ENCODE peak calls at places on chromosome 13, in ten cellular contexts. One of them, this sample, is unnamed.

GRCh38 chr13:66875264-66875663 is 354.9 kb downstream of the PCDH9 start:
- DNase-seq in stomach: no peak
- DNase-seq in transverse colon: no peak
- DNase-seq in upper lobe of left lung: no peak
- DNase-seq in A549: no peak
- DNase-seq in SK-N-SH: no peak
- DNase-seq in esophagus muscularis mucosa: no peak
- DNase-seq in tibial nerve: no peak
- DNase-seq in H1: no peak
- DNase-seq in K562: no peak
- DNase-seq in this sample: no peak

GRCh38 chr13:104984296-104984818 is 1551.1 kb downstream of the EFNB2 start:
- DNase-seq in stomach: peak; percentile 39
- DNase-seq in transverse colon: no peak
- DNase-seq in upper lobe of left lung: no peak
- DNase-seq in A549: no peak
- DNase-seq in SK-N-SH: peak; percentile 8
- DNase-seq in esophagus muscularis mucosa: no peak
- DNase-seq in tibial nerve: peak; percentile 44
- DNase-seq in H1: no peak
- DNase-seq in K562: no peak
- DNase-seq in this sample: no peak

GRCh38 chr13:21076265-21076653 is 14.9 kb upstream of the LATS2 start:
- DNase-seq in stomach: no peak
- DNase-seq in transverse colon: no peak
- DNase-seq in upper lobe of left lung: no peak
- DNase-seq in A549: no peak
- DNase-seq in SK-N-SH: no peak
- DNase-seq in esophagus muscularis mucosa: no peak
- DNase-seq in tibial nerve: no peak
- DNase-seq in H1: peak; percentile 54
- DNase-seq in K562: no peak
- DNase-seq in this sample: peak; percentile 36

GRCh38 chr13:35164324-35164932 is 222.4 kb downstream of the NBEA start:
- DNase-seq in stomach: no peak
- DNase-seq in transverse colon: no peak
- DNase-seq in upper lobe of left lung: no peak
- DNase-seq in A549: peak; percentile 2
- DNase-seq in SK-N-SH: peak; percentile 16
- DNase-seq in esophagus muscularis mucosa: no peak
- DNase-seq in tibial nerve: no peak
- DNase-seq in H1: no peak
- DNase-seq in K562: peak; percentile 17
- DNase-seq in this sample: no peak

GRCh38 chr13:30998548-30999140 is 66.2 kb downstream of the TEX26 start:
- DNase-seq in stomach: no peak
- DNase-seq in transverse colon: no peak
- DNase-seq in upper lobe of left lung: no peak
- DNase-seq in A549: no peak
- DNase-seq in SK-N-SH: peak; percentile 77
- DNase-seq in esophagus muscularis mucosa: peak; percentile 82
- DNase-seq in tibial nerve: no peak
- DNase-seq in H1: no peak
- DNase-seq in K562: no peak
- DNase-seq in this sample: no peak

GRCh38 chr13:48000559-48001126 is 430 bp downstream of the SUCLA2 start:
- DNase-seq in stomach: peak; percentile 27
- DNase-seq in transverse colon: peak; percentile 26
- DNase-seq in upper lobe of left lung: peak; percentile 26
- DNase-seq in A549: peak; percentile 5
- DNase-seq in SK-N-SH: no peak
- DNase-seq in esophagus muscularis mucosa: no peak
- DNase-seq in tibial nerve: no peak
- DNase-seq in H1: no peak
- DNase-seq in K562: no peak
- DNase-seq in this sample: no peak

GRCh38 chr13:59409651-59410200 is 754.0 kb downstream of the DIAPH3 start:
- DNase-seq in stomach: no peak
- DNase-seq in transverse colon: no peak
- DNase-seq in upper lobe of left lung: no peak
- DNase-seq in A549: no peak
- DNase-seq in SK-N-SH: no peak
- DNase-seq in esophagus muscularis mucosa: no peak
- DNase-seq in tibial nerve: no peak
- DNase-seq in H1: peak; percentile 49
- DNase-seq in K562: no peak
- DNase-seq in this sample: no peak

GRCh38 chr13:75468098-75468497 is 13.9 kb downstream of the TBC1D4 start:
- DNase-seq in stomach: no peak
- DNase-seq in transverse colon: no peak
- DNase-seq in upper lobe of left lung: no peak
- DNase-seq in A549: no peak
- DNase-seq in SK-N-SH: no peak
- DNase-seq in esophagus muscularis mucosa: no peak
- DNase-seq in tibial nerve: no peak
- DNase-seq in H1: no peak
- DNase-seq in K562: no peak
- DNase-seq in this sample: no peak

GRCh38 chr13:113138792-113139551 is 16.4 kb downstream of the F10 start:
- DNase-seq in stomach: peak; percentile 22
- DNase-seq in transverse colon: no peak
- DNase-seq in upper lobe of left lung: peak; percentile 12
- DNase-seq in A549: no peak
- DNase-seq in SK-N-SH: no peak
- DNase-seq in esophagus muscularis mucosa: no peak
- DNase-seq in tibial nerve: no peak
- DNase-seq in H1: no peak
- DNase-seq in K562: no peak
- DNase-seq in this sample: no peak

GRCh38 chr13:108326318-108326717 is 56.8 kb downstream of the TNFSF13B start:
- DNase-seq in stomach: no peak
- DNase-seq in transverse colon: no peak
- DNase-seq in upper lobe of left lung: peak; percentile 35
- DNase-seq in A549: no peak
- DNase-seq in SK-N-SH: no peak
- DNase-seq in esophagus muscularis mucosa: no peak
- DNase-seq in tibial nerve: no peak
- DNase-seq in H1: no peak
- DNase-seq in K562: no peak
- DNase-seq in this sample: no peak

GRCh38 chr13:107811233-107811632 is 404.1 kb downstream of the LIG4 start:
- DNase-seq in stomach: no peak
- DNase-seq in transverse colon: no peak
- DNase-seq in upper lobe of left lung: no peak
- DNase-seq in A549: no peak
- DNase-seq in SK-N-SH: no peak
- DNase-seq in esophagus muscularis mucosa: no peak
- DNase-seq in tibial nerve: no peak
- DNase-seq in H1: no peak
- DNase-seq in K562: no peak
- DNase-seq in this sample: no peak

GRCh38 chr13:43487885-43488284 is 298.9 kb downstream of the ENOX1 start:
- DNase-seq in stomach: no peak
- DNase-seq in transverse colon: no peak
- DNase-seq in upper lobe of left lung: no peak
- DNase-seq in A549: no peak
- DNase-seq in SK-N-SH: no peak
- DNase-seq in esophagus muscularis mucosa: no peak
- DNase-seq in tibial nerve: no peak
- DNase-seq in H1: no peak
- DNase-seq in K562: no peak
- DNase-seq in this sample: no peak

GRCh38 chr13:51125495-51126226 is 14.6 kb upstream of the C13orf42 start:
- DNase-seq in stomach: peak; percentile 53
- DNase-seq in transverse colon: peak; percentile 49
- DNase-seq in upper lobe of left lung: peak; percentile 59
- DNase-seq in A549: peak; percentile 19
- DNase-seq in SK-N-SH: peak; percentile 73
- DNase-seq in esophagus muscularis mucosa: peak; percentile 89
- DNase-seq in tibial nerve: peak; percentile 17
- DNase-seq in H1: peak; percentile 77
- DNase-seq in K562: peak; percentile 25
- DNase-seq in this sample: no peak

GRCh38 chr13:63609574-63609973 is 2193.9 kb upstream of the PCDH20 start:
- DNase-seq in stomach: no peak
- DNase-seq in transverse colon: no peak
- DNase-seq in upper lobe of left lung: no peak
- DNase-seq in A549: no peak
- DNase-seq in SK-N-SH: no peak
- DNase-seq in esophagus muscularis mucosa: no peak
- DNase-seq in tibial nerve: no peak
- DNase-seq in H1: no peak
- DNase-seq in K562: no peak
- DNase-seq in this sample: no peak

GRCh38 chr13:63614874-63615612 is 2199.4 kb upstream of the PCDH20 start:
- DNase-seq in stomach: no peak
- DNase-seq in transverse colon: no peak
- DNase-seq in upper lobe of left lung: no peak
- DNase-seq in A549: no peak
- DNase-seq in SK-N-SH: no peak
- DNase-seq in esophagus muscularis mucosa: no peak
- DNase-seq in tibial nerve: no peak
- DNase-seq in H1: no peak
- DNase-seq in K562: no peak
- DNase-seq in this sample: no peak
- TF ChIP-seq EP300 in stomach: no peak
- TF ChIP-seq EP300 in transverse colon: no peak
- TF ChIP-seq EP300 in upper lobe of left lung: no peak
- TF ChIP-seq EP300 in A549: no peak
- TF ChIP-seq EP300 in SK-N-SH: no peak
- TF ChIP-seq EP300 in esophagus muscularis mucosa: no peak
- TF ChIP-seq EP300 in tibial nerve: no peak
- TF ChIP-seq EP300 in H1: no peak
- TF ChIP-seq EP300 in K562: no peak
- TF ChIP-seq EP300 in this sample: no peak

DNA sequence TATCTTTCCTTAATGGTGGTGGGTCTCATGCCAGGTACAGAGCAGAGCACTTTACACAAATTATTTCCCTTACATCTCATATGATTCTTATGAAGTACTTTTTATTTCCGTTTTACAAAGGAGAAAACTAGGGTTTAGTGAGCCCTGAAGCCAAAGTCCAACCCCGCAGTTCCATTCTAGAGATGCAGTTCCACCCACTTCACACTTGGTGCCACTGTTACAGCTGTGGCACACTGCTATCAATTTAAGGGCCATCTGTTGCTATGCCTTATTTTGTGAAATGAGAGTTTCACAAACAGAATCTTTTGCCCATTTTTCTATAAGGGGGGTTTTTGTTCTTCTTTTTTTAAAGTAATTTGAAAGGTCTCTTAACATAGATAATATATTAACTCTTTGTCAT is 12.9 kb downstream of the MIPEP start:
- DNase-seq in stomach: no peak
- DNase-seq in transverse colon: peak; percentile 24
- DNase-seq in upper lobe of left lung: no peak
- DNase-seq in A549: no peak
- DNase-seq in SK-N-SH: peak; percentile 36
- DNase-seq in esophagus muscularis mucosa: no peak
- DNase-seq in tibial nerve: no peak
- DNase-seq in H1: no peak
- DNase-seq in K562: no peak
- DNase-seq in this sample: no peak
- TF ChIP-seq EP300 in stomach: no peak
- TF ChIP-seq EP300 in transverse colon: no peak
- TF ChIP-seq EP300 in upper lobe of left lung: no peak
- TF ChIP-seq EP300 in A549: no peak
- TF ChIP-seq EP300 in SK-N-SH: no peak
- TF ChIP-seq EP300 in esophagus muscularis mucosa: no peak
- TF ChIP-seq EP300 in tibial nerve: no peak
- TF ChIP-seq EP300 in H1: no peak
- TF ChIP-seq EP300 in K562: no peak
- TF ChIP-seq EP300 in this sample: no peak

DNA sequence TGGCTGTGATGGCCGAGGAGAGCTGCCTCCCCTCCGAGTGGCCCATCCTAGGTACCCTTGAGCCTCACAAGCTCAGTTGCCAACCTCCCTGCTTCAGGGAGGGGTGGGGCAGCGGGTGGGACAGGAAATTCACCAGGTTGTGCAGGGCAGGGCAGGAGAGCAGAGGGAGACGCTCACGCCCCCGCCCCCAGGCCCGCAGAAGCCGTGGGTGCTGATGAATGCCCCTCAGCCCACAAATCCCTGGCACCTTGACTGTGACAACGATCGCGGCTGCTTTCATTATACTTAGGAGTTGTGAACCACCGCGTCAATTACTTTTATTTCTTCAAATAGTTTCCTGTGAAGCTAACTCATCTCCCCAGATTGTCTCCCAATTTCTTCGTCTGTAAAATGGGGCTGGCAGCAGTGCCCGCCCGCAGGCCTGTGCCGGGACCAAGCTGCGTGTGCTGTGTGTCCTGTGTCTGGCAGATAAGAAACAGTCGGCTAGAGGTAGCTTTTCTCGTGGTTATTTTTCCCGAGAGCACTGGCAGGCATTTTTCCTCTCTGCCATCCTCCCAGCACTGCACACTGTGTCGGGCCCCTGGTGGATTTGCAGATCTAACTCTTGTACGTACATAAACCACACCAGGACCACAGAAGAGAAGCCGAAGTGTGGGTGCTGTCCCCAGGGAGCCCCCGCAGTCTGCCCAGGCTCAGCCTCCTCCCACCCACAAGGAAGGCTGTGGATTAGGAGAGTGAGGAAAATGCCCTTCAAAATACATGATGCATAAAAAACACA is 7.9 kb upstream of the RASA3 start:
- DNase-seq in stomach: no peak
- DNase-seq in transverse colon: peak; percentile 50
- DNase-seq in upper lobe of left lung: no peak
- DNase-seq in A549: no peak
- DNase-seq in SK-N-SH: no peak
- DNase-seq in esophagus muscularis mucosa: no peak
- DNase-seq in tibial nerve: no peak
- DNase-seq in H1: no peak
- DNase-seq in K562: no peak
- DNase-seq in this sample: no peak
- TF ChIP-seq EP300 in stomach: no peak
- TF ChIP-seq EP300 in transverse colon: no peak
- TF ChIP-seq EP300 in upper lobe of left lung: no peak
- TF ChIP-seq EP300 in A549: no peak
- TF ChIP-seq EP300 in SK-N-SH: no peak
- TF ChIP-seq EP300 in esophagus muscularis mucosa: no peak
- TF ChIP-seq EP300 in tibial nerve: no peak
- TF ChIP-seq EP300 in H1: no peak
- TF ChIP-seq EP300 in K562: no peak
- TF ChIP-seq EP300 in this sample: no peak

DNA sequence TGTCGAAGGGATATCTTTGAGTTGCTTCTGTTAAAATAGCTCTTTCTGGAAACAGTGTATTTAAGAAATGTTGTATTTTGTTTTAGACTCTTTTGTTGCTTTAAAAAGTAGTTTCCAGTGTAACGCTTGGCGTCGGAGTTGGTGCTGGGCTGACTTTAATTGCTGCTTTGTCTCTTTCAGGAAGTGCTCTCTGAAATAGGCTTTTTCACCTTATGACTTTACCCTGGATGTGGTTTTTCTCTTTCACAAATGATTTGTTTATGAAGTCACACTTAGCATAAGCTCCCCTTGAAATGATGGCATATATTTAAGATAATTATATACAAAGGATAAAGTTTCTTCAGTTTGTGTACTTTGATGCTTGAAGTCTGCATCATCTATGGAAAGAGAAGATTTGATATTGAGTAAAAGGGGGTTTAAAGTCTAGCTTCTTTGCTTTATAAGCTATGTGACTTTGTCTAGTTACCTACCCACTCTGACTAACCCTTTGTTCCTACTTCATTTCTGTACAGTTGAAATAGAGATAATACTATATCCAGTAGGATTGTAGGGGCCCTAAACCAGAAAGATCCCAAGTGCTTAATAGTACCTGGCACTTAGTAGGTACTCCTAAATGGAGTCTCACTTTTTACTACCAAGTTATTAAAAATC is at the start of gene GPR18:
- DNase-seq in stomach: no peak
- DNase-seq in transverse colon: no peak
- DNase-seq in upper lobe of left lung: no peak
- DNase-seq in A549: no peak
- DNase-seq in SK-N-SH: no peak
- DNase-seq in esophagus muscularis mucosa: no peak
- DNase-seq in tibial nerve: no peak
- DNase-seq in H1: no peak
- DNase-seq in K562: no peak
- DNase-seq in this sample: no peak
- TF ChIP-seq EP300 in stomach: no peak
- TF ChIP-seq EP300 in transverse colon: no peak
- TF ChIP-seq EP300 in upper lobe of left lung: no peak
- TF ChIP-seq EP300 in A549: no peak
- TF ChIP-seq EP300 in SK-N-SH: no peak
- TF ChIP-seq EP300 in esophagus muscularis mucosa: no peak
- TF ChIP-seq EP300 in tibial nerve: no peak
- TF ChIP-seq EP300 in H1: no peak
- TF ChIP-seq EP300 in K562: no peak
- TF ChIP-seq EP300 in this sample: no peak

This sample was measured in ovary.